ENCODE peak calls at places on chromosomes 12 and 14, in six cellular contexts. J is K562, Q is transverse colon, U is right lobe of liver, H is HCT116, M is ovary. R is an unnamed sample.

GRCh38 chr12:52616680-52617402 is 1.5 kb downstream of the KRT73 start:
- DNase-seq in Q (no peak), M (no peak), U (no peak), J (no peak), H (no peak), R (no peak)

GRCh38 chr12:4274960-4275868 is 1.7 kb downstream of the CCND2 start:
- DNase-seq in H (no peak), M (no peak), U (no peak), J (peak), Q (no peak), R (no peak)

GRCh38 chr12:49279706-49280159 is 14.9 kb downstream of the TUBA1C start:
- DNase-seq in U (no peak), J (no peak), H (no peak), M (no peak), Q (peak), R (no peak)

GRCh38 chr14:28142400-28143015 is 624.1 kb upstream of the FOXG1 start:
- DNase-seq in H (no peak), U (no peak), J (no peak), Q (no peak), M (no peak), R (no peak)

GRCh38 chr12:83823386-83824045 is 1089.1 kb downstream of the SLC6A15 start:
- DNase-seq in H (peak), M (no peak), Q (peak), J (no peak), U (peak), R (peak)

GRCh38 chr14:100857923-100858837 is 32.3 kb downstream of the MEG3 start:
- DNase-seq in J (no peak), H (no peak), U (no peak), M (no peak), Q (no peak), R (no peak)

GRCh38 chr14:95313707-95314106 is 6.0 kb downstream of the CLMN start:
- DNase-seq in H (no peak), Q (peak), U (peak), J (no peak), M (peak), R (no peak)

GRCh38 chr12:107079172-107080011 is 14.0 kb downstream of the CRY1 start:
- DNase-seq in J (peak), Q (no peak), M (no peak), H (no peak), U (no peak), R (peak)

GRCh38 chr14:21987937-21988336 is 314.3 kb upstream of the OR4E1 start:
- DNase-seq in H (peak), U (no peak), J (peak), Q (no peak), M (no peak), R (peak)

GRCh38 chr14:59464651-59465569 is at the start of gene GPR135:
- DNase-seq in Q (peak), U (peak), J (no peak), M (peak), H (no peak), R (peak)

GRCh38 chr14:23147676-23148075 is 28.6 kb upstream of the CEBPE start:
- DNase-seq in U (no peak), Q (no peak), M (peak), H (no peak), J (no peak), R (peak)

GRCh38 chr12:109727746-109728726 is 14.4 kb downstream of the FAM222A start:
- DNase-seq in U (no peak), M (no peak), J (no peak), Q (no peak), H (no peak), R (no peak)

GRCh38 chr12:57454566-57455373 is at the start of gene INHBE:
- DNase-seq in Q (no peak), J (peak), U (peak), H (no peak), M (no peak), R (no peak)

GRCh38 chr12:26636710-26637328 is 196.2 kb downstream of the ITPR2 start:
- DNase-seq in H (no peak), Q (no peak), M (no peak), U (peak), J (no peak), R (peak)

GRCh38 chr12:9273276-9273675 is 65.1 kb upstream of the PZP start:
- DNase-seq in M (no peak), Q (no peak), H (no peak), U (no peak), J (no peak), R (no peak)

GRCh38 chr12:124509676-124510300 is 57.6 kb downstream of the NCOR2 start:
- DNase-seq in J (peak), U (no peak), Q (peak), M (peak), H (no peak), R (no peak)
- TF ChIP-seq POLR2A in J (no peak), U (no peak), Q (no peak), M (no peak), H (no peak), R (no peak)

DNA sequence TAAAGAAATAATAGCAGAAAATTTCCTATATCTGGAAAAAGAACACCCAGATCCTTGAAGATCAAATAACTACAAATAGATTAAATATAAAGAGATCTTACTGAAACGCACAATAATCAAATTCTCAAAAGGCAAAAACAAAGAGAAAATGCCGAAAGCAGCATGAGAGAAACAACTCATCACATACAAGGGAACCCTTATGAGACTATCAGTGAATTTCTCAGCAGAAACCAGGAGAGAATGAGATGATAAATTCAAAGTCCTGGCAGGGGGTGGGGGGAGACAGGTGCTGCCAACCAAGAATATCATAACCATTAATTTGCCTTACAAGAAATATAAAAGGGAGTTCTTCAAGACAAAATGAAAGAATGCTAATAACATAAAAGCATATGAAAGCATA is 73.7 kb downstream of the CEP128 start:
- DNase-seq in Q (no peak), U (no peak), M (no peak), H (no peak), J (no peak), R (no peak)
- TF ChIP-seq POLR2A in Q (no peak), U (no peak), M (no peak), H (no peak), J (no peak), R (no peak)

DNA sequence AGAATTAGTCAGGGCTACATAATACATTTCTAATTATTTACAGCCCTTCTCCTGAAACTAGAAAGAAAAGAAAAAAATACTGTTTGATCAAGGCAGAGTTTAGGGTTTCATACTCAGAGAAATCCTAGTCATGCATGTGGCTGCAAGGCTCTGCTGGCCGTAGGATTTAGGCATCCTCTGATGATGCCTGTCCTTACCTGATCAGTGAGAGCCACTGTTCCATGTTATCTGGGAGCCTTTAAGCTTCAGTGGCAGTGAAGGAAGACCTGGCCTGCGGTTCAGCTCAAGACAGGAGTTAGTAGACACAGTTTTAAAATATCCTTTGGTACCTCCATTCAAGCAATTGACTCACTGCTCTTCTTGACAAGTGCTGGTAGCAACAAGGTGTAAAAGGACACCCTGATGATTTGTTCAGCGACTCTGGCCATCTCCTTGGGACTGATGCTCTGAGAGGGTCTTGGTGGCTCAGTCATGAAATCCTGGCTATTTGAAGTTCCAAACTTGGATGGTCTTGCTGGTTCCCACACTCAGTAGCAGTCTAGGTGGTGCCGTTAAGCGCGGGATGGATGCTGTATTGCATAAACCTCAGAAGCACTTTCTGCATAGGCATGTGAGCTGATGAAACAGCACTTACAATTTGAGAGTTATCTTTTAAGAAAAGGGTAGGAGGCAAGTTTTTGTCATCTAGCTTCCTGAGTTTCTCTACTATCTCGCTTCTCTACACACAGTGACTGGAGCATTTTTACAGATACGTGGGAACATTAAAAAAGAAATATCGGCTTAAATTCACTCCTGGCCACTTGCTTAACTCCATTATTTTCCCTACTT is 162.0 kb downstream of the SAMD4A start:
- DNase-seq in U (no peak), H (no peak), M (no peak), J (no peak), Q (no peak), R (no peak)
- TF ChIP-seq POLR2A in U (no peak), H (no peak), M (no peak), J (peak), Q (no peak), R (no peak)

GRCh38 chr14:31026395-31027096 is 367 bp upstream of the STRN3 start:
- DNase-seq in J (peak), U (peak), M (peak), Q (peak), H (peak), R (peak)
- TF ChIP-seq POLR2A in J (peak), U (peak), M (peak), Q (peak), H (peak), R (peak)

GRCh38 chr14:20345366-20345765 is 1.9 kb downstream of the PARP2 start:
- DNase-seq in U (no peak), Q (no peak), J (no peak), M (no peak), H (no peak), R (no peak)

GRCh38 chr14:20346713-20347112 is 3.3 kb downstream of the PARP2 start:
- DNase-seq in Q (no peak), H (no peak), M (no peak), J (no peak), U (no peak), R (no peak)

GRCh38 chr14:20343855-20344205 is 395 bp downstream of the PARP2 start:
- DNase-seq in H (no peak), J (no peak), Q (no peak), U (no peak), M (no peak), R (no peak)

GRCh38 chr14:20347747-20348146 is 4.3 kb downstream of the PARP2 start:
- DNase-seq in H (no peak), J (no peak), M (no peak), Q (no peak), U (no peak), R (no peak)

DNA sequence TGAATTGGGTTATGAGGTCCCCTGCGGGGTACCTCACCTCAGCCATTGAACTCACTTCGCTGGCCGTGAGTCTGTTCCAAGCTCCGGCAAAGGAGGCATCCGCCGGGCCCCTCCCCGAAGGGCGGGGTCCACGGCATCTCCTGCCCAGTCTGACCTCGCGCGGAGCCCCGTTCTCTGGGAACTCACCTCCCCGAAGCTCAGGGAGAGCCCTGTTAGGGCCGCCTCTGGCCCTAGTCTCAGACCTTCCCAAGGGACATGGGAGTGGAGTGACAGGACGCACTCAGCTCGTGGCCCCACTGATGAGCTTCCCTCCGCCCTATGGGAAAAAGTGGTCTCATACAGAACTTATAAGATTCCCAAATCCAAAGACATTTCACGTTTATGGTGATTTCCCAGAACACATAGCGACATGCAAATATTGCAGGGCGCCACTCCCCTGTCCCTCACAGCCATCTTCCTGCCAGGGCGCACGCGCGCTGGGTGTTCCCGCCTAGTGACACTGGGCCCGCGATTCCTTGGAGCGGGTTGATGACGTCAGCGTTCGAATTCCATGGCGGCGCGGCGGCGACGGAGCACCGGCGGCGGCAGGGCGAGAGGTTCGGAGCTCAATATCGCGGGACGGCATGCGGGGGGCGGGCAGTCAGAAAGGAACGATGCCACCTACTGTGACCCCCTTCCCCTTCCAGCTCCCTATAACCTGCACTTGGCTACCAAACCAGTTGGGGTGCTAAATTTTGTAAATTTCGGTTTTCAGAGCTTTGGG is at the start of gene PARP2:
- DNase-seq in M (peak), Q (peak), J (peak), H (peak), U (peak), R (peak)
- TF ChIP-seq POLR2A in M (peak), Q (peak), J (peak), H (peak), U (peak), R (peak)

DNA sequence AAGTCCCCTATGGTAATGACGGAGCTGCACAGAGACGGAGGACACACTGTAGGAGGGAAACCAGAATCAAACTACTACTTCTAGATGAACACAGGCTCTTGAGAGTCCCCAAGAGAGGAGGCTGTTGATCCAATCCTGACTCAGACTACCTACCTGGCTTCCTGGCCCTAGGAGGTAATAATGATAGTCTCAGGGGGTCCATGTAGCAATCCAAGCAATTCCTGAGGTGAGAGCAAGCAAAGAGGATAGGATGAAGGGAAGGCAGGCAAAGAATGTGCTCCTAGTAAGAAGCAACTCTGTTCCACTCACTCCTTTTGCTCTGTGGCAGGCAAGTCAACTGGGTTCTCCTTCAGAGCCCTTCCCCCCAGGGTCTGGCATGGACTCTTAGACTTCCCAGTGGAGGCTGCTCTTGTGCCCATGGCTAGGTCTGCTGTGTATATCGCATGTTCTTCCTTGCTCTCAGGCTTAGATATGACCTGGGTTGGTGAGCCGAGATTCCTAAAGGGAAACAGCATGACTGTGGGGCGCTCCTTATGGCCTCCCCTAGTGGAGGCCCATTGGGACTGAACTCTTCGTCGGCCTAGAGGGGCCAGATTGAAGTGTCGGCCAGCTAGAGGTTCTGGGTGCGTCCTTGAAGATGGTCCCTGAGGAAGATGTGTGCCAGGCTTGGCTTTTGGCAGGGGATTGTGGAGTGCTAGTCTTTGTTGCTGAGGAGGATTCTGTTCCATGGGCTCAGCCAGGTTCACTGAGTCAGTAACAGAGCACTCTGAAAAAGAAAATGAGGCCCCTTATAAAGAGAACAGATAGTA is 2.1 kb downstream of the TINF2 start:
- DNase-seq in J (no peak), Q (no peak), U (no peak), M (no peak), H (no peak), R (no peak)
- TF ChIP-seq POLR2A in J (no peak), Q (no peak), U (no peak), M (no peak), H (no peak), R (no peak)

DNA sequence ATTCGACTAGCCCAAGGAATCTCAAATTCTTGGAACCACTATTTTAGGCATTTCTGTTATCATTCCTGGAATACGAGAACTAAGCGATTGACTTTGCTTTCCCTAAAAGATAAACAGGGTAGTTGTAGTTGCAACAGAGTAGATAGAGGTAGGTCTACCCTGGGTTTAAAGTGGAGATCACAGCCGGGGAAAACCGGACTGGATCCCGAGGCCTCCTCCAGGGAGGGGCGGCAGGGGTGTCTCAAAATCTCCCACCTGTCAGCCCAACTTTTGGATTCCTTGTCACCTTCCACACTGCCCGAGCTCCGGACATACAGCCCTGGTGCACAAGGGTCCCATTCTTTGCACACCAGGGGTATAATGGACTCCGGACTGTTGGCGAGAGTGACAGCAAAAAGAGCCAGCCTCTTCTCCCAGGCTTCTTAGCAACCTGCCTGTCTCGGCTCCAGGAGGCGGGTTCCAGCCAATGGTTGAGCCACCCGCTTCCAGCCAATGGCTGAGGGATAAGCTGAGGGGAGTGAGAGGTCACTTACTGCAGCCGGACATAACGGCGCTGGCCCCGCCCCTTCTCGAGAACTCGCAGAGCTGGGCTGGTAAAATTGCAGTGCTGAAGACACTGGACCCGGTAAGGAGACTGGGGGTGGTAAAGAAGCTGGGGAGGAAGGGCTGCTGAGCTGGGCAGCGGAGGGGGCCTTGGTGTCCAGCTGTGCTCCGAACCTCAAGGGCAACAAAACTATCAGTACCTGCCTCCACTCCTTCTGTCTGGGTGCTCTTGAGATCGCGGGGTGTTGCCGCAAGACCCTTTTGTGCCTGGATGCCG is at the start of gene SUOX:
- DNase-seq in U (peak), J (peak), H (peak), Q (peak), M (peak), R (peak)
- TF ChIP-seq POLR2A in U (peak), J (peak), H (peak), Q (peak), M (peak), R (peak)

GRCh38 chr14:68794130-68794855 is 1.4 kb upstream of the ZFP36L1 start:
- DNase-seq in J (peak), H (no peak), Q (peak), U (peak), M (peak), R (peak)

GRCh38 chr14:68796418-68797101 is 3.7 kb upstream of the ZFP36L1 start:
- DNase-seq in H (no peak), M (no peak), Q (no peak), U (no peak), J (peak), R (no peak)

GRCh38 chr14:68795602-68796417 is 2.9 kb upstream of the ZFP36L1 start:
- DNase-seq in H (no peak), J (peak), M (peak), U (peak), Q (peak), R (peak)

GRCh38 chr14:68793734-68794129 is 865 bp upstream of the ZFP36L1 start:
- DNase-seq in H (no peak), Q (no peak), U (no peak), M (no peak), J (no peak), R (no peak)

DNA sequence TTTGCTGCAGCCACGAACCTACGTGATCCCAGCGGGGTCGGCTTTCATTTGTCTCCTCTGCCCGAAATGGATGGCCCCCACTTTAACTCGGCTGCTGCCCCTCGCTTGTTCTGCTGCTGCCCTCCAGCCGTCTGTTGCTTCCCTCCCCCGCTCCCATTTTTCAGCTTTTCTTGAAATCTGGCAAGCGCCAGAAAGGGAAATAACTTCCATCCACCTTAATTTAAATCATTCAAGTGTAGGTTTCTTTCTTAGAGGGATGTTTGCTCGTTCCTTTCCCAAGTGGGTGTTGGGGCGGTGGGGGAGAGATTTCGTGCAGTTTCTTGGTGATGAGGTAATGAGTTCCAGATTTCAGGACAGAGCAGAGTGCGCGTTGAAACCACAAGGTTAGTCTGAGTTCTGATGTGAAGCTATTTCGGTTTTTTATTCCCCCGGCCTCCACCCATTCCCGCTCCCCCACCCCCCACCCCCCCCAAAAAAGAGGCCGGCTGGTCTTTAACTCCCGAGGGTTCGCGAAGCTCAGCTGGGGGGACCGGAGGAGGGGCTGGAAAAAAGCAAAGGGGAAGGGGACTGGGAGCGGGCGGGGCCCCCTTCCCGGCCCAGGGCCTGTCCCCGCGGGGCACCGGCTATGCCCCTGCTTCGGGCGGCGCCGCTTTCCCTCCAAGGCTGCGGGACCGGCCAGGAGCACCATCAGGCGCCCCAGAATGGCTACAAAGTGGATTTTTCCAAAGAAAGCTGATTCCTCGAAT is 2.2 kb upstream of the ZFP36L1 start:
- DNase-seq in Q (peak), U (no peak), M (peak), H (no peak), J (no peak), R (peak)
- TF ChIP-seq POLR2A in Q (no peak), U (no peak), M (peak), H (peak), J (peak), R (no peak)

GRCh38 chr12:56151672-56152131 is 685 bp upstream of the MYL6B start:
- DNase-seq in M (no peak), H (peak), U (peak), Q (peak), J (peak), R (no peak)
- TF ChIP-seq POLR2A in M (no peak), H (peak), U (no peak), Q (peak), J (no peak), R (no peak)

R was measured in endothelial cell of umbilical vein.